ENCODE peak calls at places on chromosomes 13 and 19, in four cellular contexts. D, Q, J and P are unnamed samples.

GRCh38 chr13:40979232-40979631 is 39.9 kb downstream of the ELF1 start:
- DNase-seq in J (no peak), Q (no peak), D (no peak), P (no peak)

GRCh38 chr19:4375164-4375619 is 25.2 kb downstream of the SH3GL1 start:
- DNase-seq in Q (peak; percentile 88), J (peak; percentile 51), D (no peak), P (peak; percentile 88)

GRCh38 chr19:44304659-44305193 is at the start of gene ZNF235:
- DNase-seq in D (peak; percentile 99), J (peak; percentile 82), Q (peak; percentile 99), P (peak; percentile 95)

GRCh38 chr19:39544920-39545319 is 5.0 kb upstream of the EID2 start:
- DNase-seq in J (no peak), Q (no peak), D (no peak), P (no peak)

GRCh38 chr19:34678085-34678412 is 571 bp downstream of the ZNF302 start:
- DNase-seq in Q (no peak), J (no peak), D (no peak), P (no peak)

GRCh38 chr19:3673506-3674439 is 26.5 kb downstream of the PIP5K1C start:
- DNase-seq in D (no peak), J (no peak), Q (no peak), P (no peak)

GRCh38 chr19:46303702-46304397 is 7.0 kb downstream of the HIF3A start:
- DNase-seq in J (peak; percentile 94), Q (peak; percentile 98), D (no peak), P (peak; percentile 98)

GRCh38 chr13:31827707-31828106 is 88.4 kb downstream of the RXFP2 start:
- DNase-seq in J (no peak), Q (peak; percentile 29), D (no peak), P (no peak)

GRCh38 chr19:47027586-47028371 is 8.1 kb downstream of the NPAS1 start:
- DNase-seq in Q (no peak), D (no peak), J (no peak), P (no peak)

GRCh38 chr19:41264581-41265375 is 606 bp downstream of the HNRNPUL1 start:
- DNase-seq in D (peak; percentile 34), Q (peak; percentile 71), J (no peak), P (peak; percentile 46)

GRCh38 chr19:11025006-11025405 is 64.2 kb downstream of the SMARCA4 start:
- DNase-seq in J (no peak), D (no peak), Q (no peak), P (no peak)

GRCh38 chr13:28059214-28059613 is 41.2 kb downstream of the FLT3 start:
- DNase-seq in D (peak; percentile 15), Q (peak; percentile 72), J (no peak), P (peak; percentile 59)

GRCh38 chr19:45451181-45451849 is 16.5 kb upstream of the FOSB start:
- DNase-seq in Q (peak; percentile 59), J (no peak), D (peak; percentile 88), P (no peak)

GRCh38 chr13:25776722-25777121 is 275.1 kb downstream of the SHISA2 start:
- DNase-seq in D (no peak), Q (peak; percentile 93), J (no peak), P (no peak)

GRCh38 chr13:25777509-25777908 is 274.3 kb downstream of the SHISA2 start:
- DNase-seq in J (no peak), Q (no peak), D (no peak), P (no peak)

GRCh38 chr13:25775986-25776385 is 275.8 kb downstream of the SHISA2 start:
- DNase-seq in J (no peak), D (no peak), Q (peak; percentile 37), P (no peak)

GRCh38 chr13:25778302-25778701 is 273.5 kb downstream of the SHISA2 start:
- DNase-seq in Q (no peak), D (no peak), J (no peak), P (no peak)

DNA sequence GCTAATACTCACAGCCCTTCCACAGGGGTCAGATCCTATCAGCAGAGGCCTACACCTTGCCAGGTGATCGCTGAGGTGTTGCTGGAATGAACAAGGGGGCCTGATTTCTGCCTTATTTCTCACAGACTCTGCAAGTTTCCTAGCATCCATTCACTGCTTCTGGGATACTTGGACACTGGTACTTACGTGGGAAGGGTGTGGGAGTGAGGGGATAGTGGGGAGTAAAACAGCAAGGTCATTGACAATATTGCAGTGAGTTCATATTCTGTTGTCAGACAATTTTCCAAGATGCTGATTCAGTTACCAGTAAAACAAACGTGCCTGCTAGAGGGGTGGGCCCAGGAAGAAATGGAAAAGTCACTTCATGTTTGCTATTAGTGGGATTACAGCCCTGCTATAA is 276.5 kb downstream of the SHISA2 start:
- DNase-seq in Q (no peak), J (no peak), D (no peak), P (no peak)
- H4K5ac ChIP-seq in Q (no peak overlapping the region), J (no peak overlapping the region), D (no peak overlapping the region), P (no peak overlapping the region)

GRCh38 chr13:100564444-100565223 is 24.0 kb downstream of the GGACT start:
- DNase-seq in J (no peak), D (no peak), Q (no peak), P (no peak)

GRCh38 chr13:100559886-100560285 is 28.7 kb downstream of the GGACT start:
- DNase-seq in Q (no peak), J (no peak), D (no peak), P (no peak)

GRCh38 chr13:100563779-100564178 is 24.8 kb downstream of the GGACT start:
- DNase-seq in J (no peak), Q (no peak), D (no peak), P (no peak)

GRCh38 chr13:100560498-100561215 is 27.9 kb downstream of the GGACT start:
- DNase-seq in D (no peak), Q (no peak), J (no peak), P (no peak)

DNA sequence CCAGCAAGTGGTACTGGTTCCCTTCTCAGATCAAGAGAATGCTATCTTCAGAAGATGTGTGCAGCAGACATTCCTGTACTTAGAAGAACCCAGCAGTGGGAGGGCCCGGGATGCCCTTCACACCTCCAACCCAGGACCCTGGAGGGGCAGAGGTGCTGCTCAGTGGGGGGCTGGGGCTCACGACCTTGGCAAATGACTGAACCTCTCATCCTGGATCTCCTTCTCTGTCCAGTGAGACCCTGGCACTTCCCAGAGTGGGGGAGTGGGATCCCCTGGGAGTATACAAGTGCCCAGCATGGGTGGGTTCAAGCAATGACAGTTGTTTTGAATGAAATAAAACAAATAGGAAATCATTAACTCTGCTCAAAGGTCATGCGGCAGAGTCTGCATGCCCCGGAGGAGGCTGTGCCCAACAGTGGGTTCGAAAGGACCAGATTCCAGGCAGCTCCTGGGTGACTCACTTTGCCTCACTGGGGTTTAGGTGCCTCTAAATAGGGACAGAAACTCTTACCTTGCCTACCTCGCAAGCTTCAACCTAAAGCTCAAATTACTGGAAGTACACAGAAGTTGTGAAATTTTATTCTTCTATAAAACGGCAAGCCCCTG is 26.9 kb downstream of the GGACT start:
- DNase-seq in Q (no peak), D (no peak), J (no peak), P (no peak)
- H3K56ac ChIP-seq in Q (no peak overlapping the region), D (no peak overlapping the region), J (no peak overlapping the region), P (no peak overlapping the region)

DNA sequence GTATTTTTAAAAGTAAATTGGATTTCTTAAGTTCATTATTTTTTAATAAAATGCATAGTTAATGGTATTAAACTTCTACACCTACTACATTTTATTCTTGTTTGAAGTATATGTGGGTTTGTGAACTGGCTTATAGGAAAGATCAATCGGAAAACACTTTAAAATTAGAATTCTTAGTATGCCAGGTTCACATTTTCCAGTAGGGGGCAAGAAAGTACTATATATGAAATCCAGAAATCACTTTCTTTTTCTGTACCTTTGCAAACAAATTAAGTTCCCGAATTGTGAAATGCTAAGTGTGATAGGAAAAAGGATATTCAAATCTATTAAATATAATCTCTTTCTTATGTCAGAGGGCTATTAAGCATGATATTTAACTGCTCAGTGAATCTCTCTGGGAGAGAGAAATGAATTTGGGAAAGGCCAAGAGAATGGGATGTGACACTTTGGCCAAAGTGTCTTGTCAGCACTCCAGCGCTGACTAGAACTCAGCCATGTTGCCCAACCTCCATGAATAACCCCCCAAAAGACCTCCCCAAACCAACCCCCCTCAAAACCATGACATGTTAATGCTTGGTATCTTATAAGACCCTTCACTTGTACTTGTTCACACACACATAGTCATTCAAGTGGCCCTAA is 122.6 kb upstream of the SLC10A2 start:
- DNase-seq in Q (peak; percentile 21), J (no peak), D (no peak), P (no peak)
- H4K5ac ChIP-seq in Q (no peak overlapping the region), J (no peak overlapping the region), D (no peak overlapping the region), P (no peak overlapping the region)

GRCh38 chr13:114313061-114313860 is 1.0 kb upstream of the CHAMP1 start:
- DNase-seq in J (no peak), D (peak; percentile 51), Q (peak; percentile 40), P (no peak)
- H3K56ac ChIP-seq in J (peak overlapping the region; percentile 1), D (peak overlapping the region; percentile 88), Q (peak overlapping the region; percentile 66), P (no peak overlapping the region)

DNA sequence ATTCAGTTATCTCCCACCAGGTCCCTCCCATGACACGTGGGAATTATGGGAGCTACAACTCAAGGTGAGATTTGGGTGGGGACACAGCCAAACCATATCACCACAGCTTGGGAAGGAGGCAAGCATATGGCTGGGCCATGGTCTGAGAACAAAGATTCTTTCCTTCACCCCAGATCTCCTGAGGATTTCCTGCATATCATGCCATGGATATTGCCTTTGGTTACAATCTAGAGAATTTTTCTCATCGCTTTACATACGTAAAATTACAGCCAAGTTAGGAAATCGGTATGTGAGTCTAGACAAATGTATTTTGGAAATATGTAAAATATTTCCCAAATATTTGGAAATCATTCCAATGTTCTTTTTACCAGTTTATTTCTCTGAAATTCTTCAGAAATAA is 398.3 kb downstream of the RFC3 start:
- DNase-seq in Q (no peak), D (no peak), J (no peak), P (no peak)
- H4K5ac ChIP-seq in Q (no peak overlapping the region), D (no peak overlapping the region), J (no peak overlapping the region), P (no peak overlapping the region)

GRCh38 chr13:25181597-25181996 is 9.5 kb upstream of the AMER2 start:
- DNase-seq in D (no peak), Q (no peak), J (no peak), P (no peak)

GRCh38 chr13:25180450-25180794 is 8.3 kb upstream of the AMER2 start:
- DNase-seq in J (no peak), Q (no peak), D (no peak), P (no peak)

GRCh38 chr13:25179810-25180437 is 7.8 kb upstream of the AMER2 start:
- DNase-seq in Q (no peak), J (no peak), D (no peak), P (no peak)

GRCh38 chr13:25179011-25179410 is 6.9 kb upstream of the AMER2 start:
- DNase-seq in Q (no peak), J (no peak), D (no peak), P (no peak)

GRCh38 chr13:25180795-25181537 is 8.9 kb upstream of the AMER2 start:
- DNase-seq in Q (no peak), D (no peak), J (no peak), P (no peak)
- H3K56ac ChIP-seq in Q (no peak overlapping the region), D (no peak overlapping the region), J (no peak overlapping the region), P (no peak overlapping the region)

GRCh38 chr13:94224670-94225069 is 254.8 kb downstream of the DCT start:
- DNase-seq in Q (peak; percentile 44), J (no peak), D (no peak), P (no peak)
- H4K5ac ChIP-seq in Q (no peak overlapping the region), J (no peak overlapping the region), D (no peak overlapping the region), P (no peak overlapping the region)